ENCODE peak calls at places on chromosome 1, in nine cellular contexts. One of them, this sample, is unnamed.

GRCh38 chr1:114122891-114123621 is 30.6 kb downstream of the SYT6 start:
- DNase-seq in left colon: no peak
- DNase-seq in psoas muscle: no peak
- DNase-seq in AG08395: peak
- DNase-seq in AG08396: peak
- DNase-seq in T follicular helper cell: no peak
- DNase-seq in NCI-H1092 treated with DMSO at 0.1 percent for 48 hours: no peak
- DNase-seq in activated CD4-positive, alpha-beta T cell treated with anti-CD3 and anti-CD28 coated beads for 36 hours: no peak
- DNase-seq in stimulated activated CD4-positive, alpha-beta T cell treated with anti-CD3 and anti-CD28 coated beads, Interleukin-1b, Interleukin-23, amount 100 ng/mL, for 1 hour: no peak
- DNase-seq in this sample: no peak

GRCh38 chr1:202592141-202592540 is 118.1 kb downstream of the SYT2 start:
- DNase-seq in left colon: no peak
- DNase-seq in psoas muscle: no peak
- DNase-seq in AG08395: no peak
- DNase-seq in AG08396: no peak
- DNase-seq in T follicular helper cell: no peak
- DNase-seq in NCI-H1092 treated with DMSO at 0.1 percent for 48 hours: no peak
- DNase-seq in activated CD4-positive, alpha-beta T cell treated with anti-CD3 and anti-CD28 coated beads for 36 hours: peak
- DNase-seq in stimulated activated CD4-positive, alpha-beta T cell treated with anti-CD3 and anti-CD28 coated beads, Interleukin-1b, Interleukin-23, amount 100 ng/mL, for 1 hour: no peak
- DNase-seq in this sample: no peak

GRCh38 chr1:175920401-175920800 is 177.0 kb upstream of the TNR start:
- DNase-seq in left colon: no peak
- DNase-seq in psoas muscle: no peak
- DNase-seq in AG08395: no peak
- DNase-seq in AG08396: no peak
- DNase-seq in T follicular helper cell: no peak
- DNase-seq in NCI-H1092 treated with DMSO at 0.1 percent for 48 hours: no peak
- DNase-seq in activated CD4-positive, alpha-beta T cell treated with anti-CD3 and anti-CD28 coated beads for 36 hours: no peak
- DNase-seq in stimulated activated CD4-positive, alpha-beta T cell treated with anti-CD3 and anti-CD28 coated beads, Interleukin-1b, Interleukin-23, amount 100 ng/mL, for 1 hour: no peak
- DNase-seq in this sample: no peak

GRCh38 chr1:246775531-246776385 is 51.5 kb downstream of the SCCPDH start:
- DNase-seq in left colon: no peak
- DNase-seq in psoas muscle: no peak
- DNase-seq in AG08395: no peak
- DNase-seq in AG08396: no peak
- DNase-seq in T follicular helper cell: no peak
- DNase-seq in NCI-H1092 treated with DMSO at 0.1 percent for 48 hours: no peak
- DNase-seq in activated CD4-positive, alpha-beta T cell treated with anti-CD3 and anti-CD28 coated beads for 36 hours: no peak
- DNase-seq in stimulated activated CD4-positive, alpha-beta T cell treated with anti-CD3 and anti-CD28 coated beads, Interleukin-1b, Interleukin-23, amount 100 ng/mL, for 1 hour: no peak
- DNase-seq in this sample: no peak

GRCh38 chr1:53550201-53550741 is 91.1 kb downstream of the DMRTB1 start:
- DNase-seq in left colon: no peak
- DNase-seq in psoas muscle: no peak
- DNase-seq in AG08395: no peak
- DNase-seq in AG08396: no peak
- DNase-seq in T follicular helper cell: no peak
- DNase-seq in NCI-H1092 treated with DMSO at 0.1 percent for 48 hours: no peak
- DNase-seq in activated CD4-positive, alpha-beta T cell treated with anti-CD3 and anti-CD28 coated beads for 36 hours: peak
- DNase-seq in stimulated activated CD4-positive, alpha-beta T cell treated with anti-CD3 and anti-CD28 coated beads, Interleukin-1b, Interleukin-23, amount 100 ng/mL, for 1 hour: no peak
- DNase-seq in this sample: no peak

GRCh38 chr1:238029126-238029525 is 138.4 kb upstream of the ZP4 start:
- DNase-seq in left colon: no peak
- DNase-seq in psoas muscle: no peak
- DNase-seq in AG08395: no peak
- DNase-seq in AG08396: no peak
- DNase-seq in T follicular helper cell: no peak
- DNase-seq in NCI-H1092 treated with DMSO at 0.1 percent for 48 hours: no peak
- DNase-seq in activated CD4-positive, alpha-beta T cell treated with anti-CD3 and anti-CD28 coated beads for 36 hours: no peak
- DNase-seq in stimulated activated CD4-positive, alpha-beta T cell treated with anti-CD3 and anti-CD28 coated beads, Interleukin-1b, Interleukin-23, amount 100 ng/mL, for 1 hour: no peak
- DNase-seq in this sample: no peak

GRCh38 chr1:31444725-31445448 is 31.9 kb downstream of the SERINC2 start:
- DNase-seq in left colon: peak
- DNase-seq in psoas muscle: no peak
- DNase-seq in AG08395: no peak
- DNase-seq in AG08396: no peak
- DNase-seq in T follicular helper cell: no peak
- DNase-seq in NCI-H1092 treated with DMSO at 0.1 percent for 48 hours: no peak
- DNase-seq in activated CD4-positive, alpha-beta T cell treated with anti-CD3 and anti-CD28 coated beads for 36 hours: no peak
- DNase-seq in stimulated activated CD4-positive, alpha-beta T cell treated with anti-CD3 and anti-CD28 coated beads, Interleukin-1b, Interleukin-23, amount 100 ng/mL, for 1 hour: no peak
- DNase-seq in this sample: no peak

GRCh38 chr1:162020145-162020544 is 3.5 kb downstream of the OLFML2B start:
- DNase-seq in left colon: no peak
- DNase-seq in psoas muscle: no peak
- DNase-seq in AG08395: no peak
- DNase-seq in AG08396: no peak
- DNase-seq in T follicular helper cell: no peak
- DNase-seq in NCI-H1092 treated with DMSO at 0.1 percent for 48 hours: no peak
- DNase-seq in activated CD4-positive, alpha-beta T cell treated with anti-CD3 and anti-CD28 coated beads for 36 hours: no peak
- DNase-seq in stimulated activated CD4-positive, alpha-beta T cell treated with anti-CD3 and anti-CD28 coated beads, Interleukin-1b, Interleukin-23, amount 100 ng/mL, for 1 hour: no peak
- DNase-seq in this sample: no peak

GRCh38 chr1:186139706-186140105 is 235.3 kb downstream of the TPR start:
- DNase-seq in left colon: no peak
- DNase-seq in psoas muscle: no peak
- DNase-seq in AG08395: peak
- DNase-seq in AG08396: peak
- DNase-seq in T follicular helper cell: no peak
- DNase-seq in NCI-H1092 treated with DMSO at 0.1 percent for 48 hours: no peak
- DNase-seq in activated CD4-positive, alpha-beta T cell treated with anti-CD3 and anti-CD28 coated beads for 36 hours: no peak
- DNase-seq in stimulated activated CD4-positive, alpha-beta T cell treated with anti-CD3 and anti-CD28 coated beads, Interleukin-1b, Interleukin-23, amount 100 ng/mL, for 1 hour: no peak
- DNase-seq in this sample: no peak

GRCh38 chr1:28259935-28260802 is 851 bp downstream of the SESN2 start:
- DNase-seq in left colon: peak
- DNase-seq in psoas muscle: peak
- DNase-seq in AG08395: peak
- DNase-seq in AG08396: peak
- DNase-seq in T follicular helper cell: no peak
- DNase-seq in NCI-H1092 treated with DMSO at 0.1 percent for 48 hours: peak
- DNase-seq in activated CD4-positive, alpha-beta T cell treated with anti-CD3 and anti-CD28 coated beads for 36 hours: peak
- DNase-seq in stimulated activated CD4-positive, alpha-beta T cell treated with anti-CD3 and anti-CD28 coated beads, Interleukin-1b, Interleukin-23, amount 100 ng/mL, for 1 hour: no peak
- DNase-seq in this sample: peak

GRCh38 chr1:41811051-41811795 is 107.5 kb downstream of the HIVEP3 start:
- DNase-seq in left colon: no peak
- DNase-seq in psoas muscle: no peak
- DNase-seq in AG08395: no peak
- DNase-seq in AG08396: no peak
- DNase-seq in T follicular helper cell: no peak
- DNase-seq in NCI-H1092 treated with DMSO at 0.1 percent for 48 hours: no peak
- DNase-seq in activated CD4-positive, alpha-beta T cell treated with anti-CD3 and anti-CD28 coated beads for 36 hours: peak
- DNase-seq in stimulated activated CD4-positive, alpha-beta T cell treated with anti-CD3 and anti-CD28 coated beads, Interleukin-1b, Interleukin-23, amount 100 ng/mL, for 1 hour: no peak
- DNase-seq in this sample: no peak

GRCh38 chr1:59831529-59831928 is 16.8 kb downstream of the HOOK1 start:
- DNase-seq in left colon: no peak
- DNase-seq in psoas muscle: no peak
- DNase-seq in AG08395: no peak
- DNase-seq in AG08396: no peak
- DNase-seq in T follicular helper cell: no peak
- DNase-seq in NCI-H1092 treated with DMSO at 0.1 percent for 48 hours: no peak
- DNase-seq in activated CD4-positive, alpha-beta T cell treated with anti-CD3 and anti-CD28 coated beads for 36 hours: no peak
- DNase-seq in stimulated activated CD4-positive, alpha-beta T cell treated with anti-CD3 and anti-CD28 coated beads, Interleukin-1b, Interleukin-23, amount 100 ng/mL, for 1 hour: no peak
- DNase-seq in this sample: no peak

GRCh38 chr1:9900142-9901043 is 9.7 kb downstream of the CTNNBIP1 start:
- DNase-seq in left colon: peak
- DNase-seq in psoas muscle: no peak
- DNase-seq in AG08395: no peak
- DNase-seq in AG08396: no peak
- DNase-seq in T follicular helper cell: no peak
- DNase-seq in NCI-H1092 treated with DMSO at 0.1 percent for 48 hours: peak
- DNase-seq in activated CD4-positive, alpha-beta T cell treated with anti-CD3 and anti-CD28 coated beads for 36 hours: no peak
- DNase-seq in stimulated activated CD4-positive, alpha-beta T cell treated with anti-CD3 and anti-CD28 coated beads, Interleukin-1b, Interleukin-23, amount 100 ng/mL, for 1 hour: no peak
- DNase-seq in this sample: peak